ENCODE peak calls at places on chromosome 21, in six cellular contexts. X is psoas muscle; I is fibroblast of lung; B is CD8-positive, alpha-beta T cell; V is stomach; C is colonic mucosa. U is an unnamed sample.
A peak's percentile ranks its signal among the peaks of the same experiment; 100 is the strongest.

GRCh38 chr21:17053321-17053720 is 459.5 kb upstream of the CXADR start:
- DNase-seq in X (no peak), I (no peak), B (no peak), V (no peak), C (no peak), U (no peak)

GRCh38 chr21:18430341-18430740 is 26.8 kb upstream of the TMPRSS15 start:
- DNase-seq in X (no peak), I (no peak), B (no peak), V (no peak), C (no peak), U (no peak)

GRCh38 chr21:17925000-17925610 is 105.9 kb upstream of the C21orf91 start:
- DNase-seq in X (no peak), I (peak; percentile 61), B (peak; percentile 41), V (peak; percentile 60), C (peak; percentile 58), U (peak; percentile 76)

GRCh38 chr21:45507888-45508508 is 34.2 kb downstream of the SLC19A1 start:
- DNase-seq in X (no peak), I (no peak), B (peak; percentile 8), V (no peak), C (no peak), U (no peak)

GRCh38 chr21:42753804-42754203 is 100.4 kb downstream of the PDE9A start:
- DNase-seq in X (no peak), I (no peak), B (no peak), V (no peak), C (no peak), U (no peak)

GRCh38 chr21:16794944-16795343 is 717.9 kb upstream of the CXADR start:
- DNase-seq in X (no peak), I (peak; percentile 86), B (no peak), V (no peak), C (no peak), U (no peak)

GRCh38 chr21:41361786-41362604 is at the start of gene MX2:
- DNase-seq in X (peak; percentile 87), I (peak; percentile 83), B (peak; percentile 92), V (peak; percentile 66), C (peak; percentile 61), U (peak; percentile 35)

GRCh38 chr21:35226960-35227741 is 178.0 kb upstream of the RUNX1 start:
- DNase-seq in X (no peak), I (no peak), B (peak; percentile 76), V (no peak), C (no peak), U (peak; percentile 98)

GRCh38 chr21:45541221-45542039 is 810 bp downstream of the SLC19A1 start:
- DNase-seq in X (peak; percentile 87), I (peak; percentile 49), B (peak; percentile 79), V (peak; percentile 83), C (peak; percentile 80), U (peak; percentile 68)

GRCh38 chr21:26918318-26919065 is 48.4 kb downstream of the ADAMTS5 start:
- DNase-seq in X (no peak), I (peak; percentile 78), B (no peak), V (no peak), C (no peak), U (no peak)

GRCh38 chr21:35868869-35869223 is 191.5 kb downstream of the SETD4 start:
- DNase-seq in X (no peak), I (no peak), B (no peak), V (no peak), C (no peak), U (no peak)

GRCh38 chr21:41141031-41141457 is 26.9 kb upstream of the BACE2 start:
- DNase-seq in X (no peak), I (no peak), B (no peak), V (no peak), C (no peak), U (no peak)

GRCh38 chr21:41878831-41879189 is 334 bp downstream of the PRDM15 start:
- DNase-seq in X (peak; percentile 90), I (peak; percentile 85), B (peak; percentile 81), V (peak; percentile 83), C (peak; percentile 80), U (peak; percentile 91)

GRCh38 chr21:44819283-44820243 is 1.7 kb upstream of the SUMO3 start:
- DNase-seq in X (no peak), I (no peak), B (no peak), V (no peak), C (no peak), U (no peak)

GRCh38 chr21:28550057-28550825 is 442.4 kb downstream of the LTN1 start:
- DNase-seq in X (no peak), I (no peak), B (no peak), V (no peak), C (no peak), U (no peak)

GRCh38 chr21:42216726-42217572 is 2.0 kb upstream of the ABCG1 start:
- DNase-seq in X (no peak), I (no peak), B (no peak), V (peak; percentile 20), C (no peak), U (no peak)

GRCh38 chr21:43762303-43763128 is 13.6 kb downstream of the CSTB start:
- DNase-seq in X (peak; percentile 46), I (no peak), B (no peak), V (no peak), C (no peak), U (no peak)

GRCh38 chr21:44958471-44959191 is 18.8 kb downstream of the SLX9 start:
- DNase-seq in X (peak; percentile 94), I (peak; percentile 90), B (no peak), V (peak; percentile 48), C (no peak), U (no peak)

GRCh38 chr21:28444567-28444966 is 548.1 kb downstream of the LTN1 start:
- DNase-seq in X (no peak), I (no peak), B (no peak), V (no peak), C (no peak), U (no peak)

GRCh38 chr21:45887788-45888187 is 93.8 kb upstream of the COL6A1 start:
- DNase-seq in X (peak; percentile 39), I (no peak), B (no peak), V (no peak), C (no peak), U (no peak)

GRCh38 chr21:34889537-34890257 is 159.4 kb downstream of the RUNX1 start:
- DNase-seq in X (peak; percentile 87), I (peak; percentile 80), B (peak; percentile 67), V (peak; percentile 86), C (peak; percentile 82), U (peak; percentile 78)

GRCh38 chr21:41213081-41213480 is 45.1 kb downstream of the BACE2 start:
- DNase-seq in X (no peak), I (no peak), B (no peak), V (no peak), C (no peak), U (no peak)

GRCh38 chr21:7917729-7918128 is 2603.7 kb upstream of the TPTE start:
- DNase-seq in X (no peak), I (peak; percentile 21), B (no peak), V (no peak), C (no peak), U (no peak)

GRCh38 chr21:26127918-26128317 is 42.7 kb downstream of the APP start:
- DNase-seq in X (no peak), I (peak; percentile 54), B (no peak), V (no peak), C (no peak), U (no peak)

GRCh38 chr21:15058718-15059316 is 6.0 kb downstream of the NRIP1 start:
- DNase-seq in X (no peak), I (peak; percentile 49), B (no peak), V (no peak), C (no peak), U (no peak)

GRCh38 chr21:28127390-28127789 is 865.3 kb downstream of the LTN1 start:
- DNase-seq in X (no peak), I (peak; percentile 24), B (no peak), V (no peak), C (no peak), U (no peak)

GRCh38 chr21:35256468-35256988 is 207.4 kb upstream of the RUNX1 start:
- DNase-seq in X (peak; percentile 97), I (peak; percentile 99), B (no peak), V (peak; percentile 95), C (peak; percentile 83), U (no peak)

GRCh38 chr21:44817914-44818635 is at the start of gene SUMO3:
- DNase-seq in X (peak; percentile 91), I (peak; percentile 79), B (peak; percentile 83), V (peak; percentile 86), C (peak; percentile 81), U (peak; percentile 88)

DNA sequence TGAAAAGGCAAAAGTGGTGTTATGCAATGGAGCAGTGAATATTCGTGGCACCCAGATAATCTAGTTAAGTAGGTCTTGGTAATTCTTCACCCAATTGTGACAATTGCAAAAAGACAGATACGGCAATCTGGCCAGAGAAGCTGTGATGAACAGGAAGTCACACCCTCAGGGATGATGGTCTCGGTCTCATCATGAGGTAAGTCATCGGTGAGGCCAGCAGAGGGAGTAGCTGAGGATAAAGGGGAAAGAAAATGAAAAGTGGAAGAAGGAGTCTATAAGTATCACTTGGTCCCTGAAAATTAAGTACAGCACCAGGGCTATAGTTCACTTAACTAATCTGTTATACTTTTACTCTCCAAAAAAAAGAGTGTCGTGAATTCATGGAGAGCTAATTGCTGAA is 258.8 kb upstream of the NCAM2 start:
- DNase-seq in X (no peak), I (no peak), B (no peak), V (no peak), C (no peak), U (no peak)
- TF ChIP-seq CTCF in X (no peak), I (peak; percentile 0), B (no peak), V (no peak), C (no peak), U (no peak)

GRCh38 chr21:33414926-33415325 is 11.7 kb downstream of the IFNGR2 start:
- DNase-seq in X (no peak), I (no peak), B (no peak), V (no peak), C (no peak), U (no peak)
- H3K36me3 ChIP-seq in X (no peaks in the 10 kb centered on the region), I (peaks cover 11% of the 10 kb centered on the region), B (peaks cover 15% of the 10 kb centered on the region), V (peaks cover 11% of the 10 kb centered on the region), C (no peaks in the 10 kb centered on the region), U (peaks cover 91% of the 10 kb centered on the region)

GRCh38 chr21:38988211-38989096 is 182.7 kb downstream of the ETS2 start:
- DNase-seq in X (no peak), I (no peak), B (no peak), V (no peak), C (no peak), U (no peak)

GRCh38 chr21:38992737-38993136 is 187.0 kb downstream of the ETS2 start:
- DNase-seq in X (no peak), I (no peak), B (no peak), V (no peak), C (no peak), U (no peak)

GRCh38 chr21:38989097-38989744 is 183.5 kb downstream of the ETS2 start:
- DNase-seq in X (no peak), I (no peak), B (no peak), V (no peak), C (no peak), U (no peak)

GRCh38 chr21:38989745-38990423 is 184.2 kb downstream of the ETS2 start:
- DNase-seq in X (peak; percentile 69), I (peak; percentile 85), B (no peak), V (peak; percentile 59), C (no peak), U (no peak)

GRCh38 chr21:38990424-38990794 is 184.7 kb downstream of the ETS2 start:
- DNase-seq in X (no peak), I (no peak), B (no peak), V (peak; percentile 36), C (peak; percentile 56), U (no peak)
- H3K4me1 ChIP-seq in X (peaks cover 73% of the 10 kb centered on the region), I (peaks cover 50% of the 10 kb centered on the region), B (no peaks in the 10 kb centered on the region), V (peaks cover 25% of the 10 kb centered on the region), C (peaks cover 12% of the 10 kb centered on the region), U (no peaks in the 10 kb centered on the region)

GRCh38 chr21:30269803-30270530 is 12.8 kb downstream of the KRTAP24-1 start:
- DNase-seq in X (no peak), I (no peak), B (no peak), V (no peak), C (no peak), U (no peak)

GRCh38 chr21:30268608-30269197 is 14.0 kb downstream of the KRTAP24-1 start:
- DNase-seq in X (no peak), I (no peak), B (no peak), V (no peak), C (peak; percentile 22), U (peak; percentile 8)
- TF ChIP-seq CTCF in X (no peak), I (no peak), B (no peak), V (no peak), C (no peak), U (peak; percentile 63)

U was measured in OCI-LY7.